ENCODE peak calls at places on chromosome 13, in eight cellular contexts. G is sigmoid colon, Y is prostate gland, T is suprapubic skin, R is endothelial cell of umbilical vein, U is HCT116, E is esophagus muscularis mucosa, D is transverse colon. V is an unnamed sample. For H3K27me3, the result is how much of the 10 kb centered on the place peaks cover.

GRCh38 chr13:23921451-23921888 is 24.2 kb upstream of the C1QTNF9B start:
- DNase-seq in G (no peak), Y (peak), T (no peak), R (peak), U (peak), E (no peak), D (no peak), V (no peak)

GRCh38 chr13:86085890-86086289 is 286.7 kb upstream of the SLITRK6 start:
- DNase-seq in G (no peak), Y (no peak), T (no peak), R (no peak), U (no peak), E (no peak), D (no peak), V (no peak)

GRCh38 chr13:66829803-66830202 is 400.3 kb downstream of the PCDH9 start:
- DNase-seq in G (no peak), Y (no peak), T (no peak), R (no peak), U (no peak), E (no peak), D (no peak), V (no peak)

GRCh38 chr13:113605866-113606438 is 21.4 kb downstream of the TFDP1 start:
- DNase-seq in G (no peak), Y (no peak), T (no peak), R (no peak), U (no peak), E (no peak), D (no peak), V (no peak)

GRCh38 chr13:113209880-113210421 is 538 bp downstream of the CUL4A start:
- DNase-seq in G (peak), Y (peak), T (peak), R (peak), U (peak), E (peak), D (peak), V (peak)

GRCh38 chr13:44816701-44817684 is 172.3 kb downstream of the NUFIP1 start:
- DNase-seq in G (no peak), Y (no peak), T (no peak), R (peak), U (peak), E (no peak), D (no peak), V (no peak)

GRCh38 chr13:49421391-49421790 is 22.5 kb downstream of the CAB39L start:
- DNase-seq in G (no peak), Y (no peak), T (no peak), R (peak), U (peak), E (no peak), D (peak), V (no peak)

GRCh38 chr13:59447846-59448620 is 715.7 kb downstream of the DIAPH3 start:
- DNase-seq in G (no peak), Y (no peak), T (no peak), R (no peak), U (no peak), E (no peak), D (no peak), V (no peak)

GRCh38 chr13:30679483-30680330 is 55.6 kb upstream of the ALOX5AP start:
- DNase-seq in G (no peak), Y (no peak), T (no peak), R (peak), U (no peak), E (no peak), D (no peak), V (no peak)

GRCh38 chr13:98453254-98453843 is 123.6 kb downstream of the STK24 start:
- DNase-seq in G (no peak), Y (no peak), T (no peak), R (no peak), U (no peak), E (no peak), D (no peak), V (no peak)

GRCh38 chr13:50581586-50582196 is 261.8 kb downstream of the DLEU7 start:
- DNase-seq in G (no peak), Y (no peak), T (no peak), R (no peak), U (no peak), E (no peak), D (no peak), V (no peak)

GRCh38 chr13:113835461-113836274 is 28.2 kb downstream of the GAS6 start:
- DNase-seq in G (no peak), Y (no peak), T (no peak), R (no peak), U (no peak), E (no peak), D (no peak), V (no peak)

GRCh38 chr13:71213252-71213821 is 653.7 kb downstream of the DACH1 start:
- DNase-seq in G (no peak), Y (no peak), T (no peak), R (no peak), U (no peak), E (no peak), D (no peak), V (no peak)

GRCh38 chr13:33017410-33017929 is 1.2 kb downstream of the KL start:
- DNase-seq in G (peak), Y (no peak), T (peak), R (peak), U (no peak), E (no peak), D (peak), V (peak)

GRCh38 chr13:40589285-40590109 is 76.9 kb downstream of the FOXO1 start:
- DNase-seq in G (peak), Y (peak), T (no peak), R (peak), U (no peak), E (peak), D (peak), V (no peak)

GRCh38 chr13:94707400-94708021 is 4.8 kb downstream of the SOX21 start:
- DNase-seq in G (no peak), Y (no peak), T (no peak), R (no peak), U (no peak), E (no peak), D (no peak), V (no peak)

DNA sequence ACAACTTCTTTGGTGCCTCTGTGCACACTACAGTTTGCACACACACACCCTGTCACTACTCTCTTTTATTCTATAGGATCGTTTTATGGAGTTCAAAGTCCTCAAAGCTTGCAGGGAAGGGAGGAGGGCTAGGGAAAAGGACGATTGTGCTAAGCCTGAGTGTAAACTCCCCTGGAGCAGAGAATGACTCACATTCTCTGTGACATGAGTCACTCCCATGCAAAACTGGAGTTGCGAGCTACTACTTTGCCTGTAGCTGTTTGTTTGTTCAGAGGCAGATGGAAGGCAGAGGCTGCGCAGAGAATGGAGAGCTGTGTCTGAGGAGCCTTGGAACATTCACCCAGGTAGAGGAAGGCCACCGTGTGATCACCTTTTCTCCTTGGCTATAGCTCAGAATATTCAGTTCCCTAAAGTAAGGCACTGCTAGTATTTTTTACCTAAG is 80.5 kb upstream of the MBNL2 start:
- DNase-seq in G (peak), Y (peak), T (peak), R (peak), U (peak), E (no peak), D (peak), V (peak)
- TF ChIP-seq POLR2AphosphoS5 in G (peak), Y (peak), T (no peak), R (peak), U (peak), E (peak), D (peak), V (no peak)

DNA sequence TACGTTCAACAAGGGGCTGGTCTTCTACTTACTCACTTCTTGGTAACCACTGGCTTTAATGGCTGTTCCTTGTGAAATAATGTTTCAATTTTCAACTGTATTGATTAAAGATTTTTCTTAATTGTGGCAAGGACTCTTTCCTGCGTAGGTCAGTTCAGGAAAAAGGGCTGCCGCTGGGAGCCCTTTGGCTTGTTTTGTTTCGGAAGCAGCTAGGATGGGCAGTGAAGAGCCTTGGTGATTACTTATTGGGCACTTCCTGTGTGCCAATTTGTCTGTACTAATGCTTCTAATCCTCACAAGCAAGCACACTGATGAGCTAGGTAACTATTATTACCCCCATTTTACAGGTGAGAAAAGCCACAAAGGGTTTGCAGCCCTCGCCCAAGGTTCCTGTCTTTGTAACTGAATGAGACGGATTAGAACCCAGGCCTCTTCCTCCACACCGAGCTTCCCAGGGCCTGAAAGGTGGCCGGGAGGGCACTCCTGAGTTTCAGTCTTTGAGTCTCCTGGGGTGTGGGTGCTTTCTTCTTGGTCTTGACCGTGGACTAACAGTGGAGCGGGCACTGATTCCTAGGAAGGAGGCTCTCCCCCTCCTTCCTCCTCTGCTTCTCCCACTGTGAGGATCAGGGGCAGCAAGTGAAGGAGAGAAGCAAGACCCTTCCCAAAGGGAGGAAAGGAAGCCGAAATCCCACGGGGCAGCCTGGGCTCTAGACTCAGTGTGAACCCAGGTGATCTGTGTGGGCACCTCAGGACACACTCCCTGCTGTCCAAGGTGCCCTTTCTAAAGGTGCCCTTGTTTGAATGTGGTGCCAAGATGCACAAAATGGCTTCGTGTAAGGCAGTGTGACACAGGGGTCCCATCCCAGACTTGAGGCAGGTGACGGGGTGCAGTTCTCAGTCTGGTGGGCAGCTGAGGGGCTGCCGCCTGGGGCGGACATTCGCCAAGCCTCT is 3.7 kb downstream of the COL4A2 start:
- DNase-seq in G (peak), Y (no peak), T (no peak), R (no peak), U (no peak), E (no peak), D (no peak), V (no peak)
- H3K27me3 ChIP-seq in G (under half), Y (under half), T (half or more), R (under half), U (under half), E (under half), D (under half), V (under half)

GRCh38 chr13:39474600-39474999 is 128.4 kb downstream of the LHFPL6 start:
- DNase-seq in G (no peak), Y (no peak), T (no peak), R (no peak), U (no peak), E (no peak), D (no peak), V (no peak)
- H3K4me3 ChIP-seq in G (no peak), Y (no peak), T (no peak), R (no peak), U (no peak), E (no peak), D (no peak), V (no peak)

GRCh38 chr13:78600317-78600899 is 2.9 kb downstream of the POU4F1 start:
- DNase-seq in G (no peak), Y (no peak), T (no peak), R (no peak), U (no peak), E (no peak), D (no peak), V (no peak)

GRCh38 chr13:78601886-78602560 is 1.3 kb downstream of the POU4F1 start:
- DNase-seq in G (no peak), Y (no peak), T (no peak), R (no peak), U (no peak), E (no peak), D (no peak), V (no peak)

GRCh38 chr13:78603240-78603947 is at the start of gene POU4F1:
- DNase-seq in G (no peak), Y (no peak), T (no peak), R (peak), U (no peak), E (no peak), D (peak), V (no peak)

GRCh38 chr13:78601124-78601885 is 2.0 kb downstream of the POU4F1 start:
- DNase-seq in G (no peak), Y (no peak), T (no peak), R (peak), U (no peak), E (no peak), D (no peak), V (no peak)

DNA sequence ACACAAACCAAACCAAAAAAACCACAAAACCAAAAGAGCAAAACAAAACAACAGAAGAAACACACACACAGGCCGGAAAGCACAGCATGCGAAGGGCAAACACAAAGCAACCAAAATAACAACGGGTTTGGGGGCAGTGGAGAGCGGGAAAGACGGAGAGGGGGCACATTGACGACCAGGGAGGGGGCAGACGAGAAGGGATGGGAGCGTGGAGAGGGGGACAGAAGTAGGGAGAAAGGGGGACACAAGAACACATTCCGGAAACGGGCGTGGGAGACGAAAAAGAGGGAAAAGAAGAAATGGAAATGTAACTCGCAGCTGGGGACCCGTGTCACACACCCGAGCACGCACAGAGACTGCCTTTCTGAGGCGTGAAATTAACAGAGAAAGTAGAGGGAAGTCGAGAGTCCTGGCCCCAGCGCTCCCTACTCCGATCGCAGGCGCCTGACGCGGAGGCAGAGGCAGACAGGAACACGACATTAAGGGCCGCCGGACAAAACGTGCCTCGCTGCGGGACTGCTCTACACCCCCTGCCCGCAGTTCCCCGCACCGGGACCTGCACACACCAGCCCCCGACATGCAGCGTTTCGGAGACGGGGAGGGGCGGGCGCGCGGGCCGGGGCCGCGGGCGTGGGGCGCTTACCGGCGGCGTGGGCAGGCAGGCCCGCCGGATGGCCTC is 652 bp downstream of the POU4F1 start:
- DNase-seq in G (no peak), Y (no peak), T (no peak), R (no peak), U (no peak), E (no peak), D (no peak), V (no peak)
- TF ChIP-seq POLR2AphosphoS5 in G (no peak), Y (no peak), T (no peak), R (no peak), U (no peak), E (no peak), D (no peak), V (no peak)

DNA sequence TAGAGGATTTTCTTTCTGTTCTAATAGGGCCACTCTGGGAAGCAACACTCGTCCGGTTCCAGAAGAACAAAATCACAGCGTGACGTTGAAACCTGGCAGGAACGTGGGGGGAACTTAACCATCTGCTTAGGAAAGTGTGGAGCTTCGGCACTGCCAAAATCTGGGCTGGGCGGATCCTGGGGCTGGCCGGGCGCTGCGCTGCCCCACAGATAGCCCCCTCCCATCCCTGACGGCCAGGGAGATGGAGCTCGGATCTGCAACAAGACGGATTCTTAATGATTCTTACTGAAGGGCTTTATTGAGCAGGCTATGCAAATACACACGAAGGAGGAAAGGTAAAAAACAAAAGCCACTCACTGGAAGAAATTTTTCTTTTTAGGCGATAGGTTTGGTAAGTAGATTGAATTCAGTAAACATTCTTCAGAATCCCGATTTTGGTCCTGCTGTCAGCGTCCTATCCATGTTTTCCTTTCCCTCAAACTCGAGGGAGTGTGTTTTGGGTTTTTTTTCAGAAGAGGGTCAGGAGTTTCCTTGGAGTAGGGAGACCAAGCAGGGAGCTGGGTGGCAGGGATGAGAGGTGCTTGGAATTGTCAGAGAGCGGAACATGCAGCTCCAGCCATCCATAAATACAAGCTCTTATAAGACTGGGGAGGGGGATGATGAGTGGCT is 1.4 kb upstream of the PCDH8 start:
- DNase-seq in G (no peak), Y (no peak), T (no peak), R (no peak), U (no peak), E (no peak), D (no peak), V (no peak)
- H3K27me3 ChIP-seq in G (half or more), Y (under half), T (half or more), R (half or more), U (under half), E (under half), D (half or more), V (half or more)

GRCh38 chr13:35478384-35479222 is 2.1 kb upstream of the MAB21L1 start:
- DNase-seq in G (peak), Y (no peak), T (no peak), R (no peak), U (no peak), E (no peak), D (no peak), V (no peak)
- H3K4me3 ChIP-seq in G (peak), Y (no peak), T (no peak), R (no peak), U (no peak), E (peak), D (no peak), V (no peak)

V was measured in stomach.